ENCODE peak calls at places on chromosomes 5 and 9, in nine cellular contexts. W, S, J, E, D, T, U, C and L are unnamed samples.

GRCh38 chr5:109324351-109324750 is 85.4 kb downstream of the PJA2 start:
- DNase-seq in W (no peak), S (no peak), J (no peak), E (no peak), D (no peak), T (no peak), U (no peak), C (no peak), L (no peak)

GRCh38 chr5:9653811-9654210 is 23.7 kb upstream of the TAS2R1 start:
- DNase-seq in W (no peak), S (no peak), J (no peak), E (peak; percentile 92), D (no peak), T (no peak), U (peak; percentile 92), C (peak; percentile 12), L (peak; percentile 19)

GRCh38 chr9:128072144-128073021 is 4.4 kb downstream of the SLC25A25 start:
- DNase-seq in W (no peak), S (peak; percentile 77), J (peak; percentile 92), E (peak; percentile 65), D (peak; percentile 83), T (no peak), U (peak; percentile 88), C (peak; percentile 60), L (peak; percentile 61)

GRCh38 chr9:99699386-99699785 is 122.3 kb upstream of the NR4A3 start:
- DNase-seq in W (no peak), S (no peak), J (no peak), E (no peak), D (no peak), T (no peak), U (no peak), C (no peak), L (no peak)

GRCh38 chr9:112233769-112234168 is 58.7 kb upstream of the SUSD1 start:
- DNase-seq in W (no peak), S (no peak), J (no peak), E (peak; percentile 58), D (no peak), T (no peak), U (peak; percentile 95), C (no peak), L (no peak)

GRCh38 chr9:100294341-100294740 is 58.4 kb downstream of the TEX10 start:
- DNase-seq in W (no peak), S (no peak), J (no peak), E (peak; percentile 5), D (peak; percentile 5), T (no peak), U (no peak), C (no peak), L (no peak)

GRCh38 chr9:116951588-116952433 is 264.7 kb downstream of the TRIM32 start:
- DNase-seq in W (no peak), S (no peak), J (no peak), E (peak; percentile 85), D (no peak), T (no peak), U (peak; percentile 75), C (no peak), L (peak; percentile 54)

GRCh38 chr5:56638768-56639238 is 176.5 kb upstream of the MAP3K1 start:
- DNase-seq in W (no peak), S (no peak), J (no peak), E (no peak), D (no peak), T (no peak), U (no peak), C (no peak), L (no peak)

GRCh38 chr5:169945831-169946261 is 34.4 kb downstream of the INSYN2B start:
- DNase-seq in W (no peak), S (peak; percentile 46), J (peak; percentile 68), E (peak; percentile 97), D (peak; percentile 61), T (no peak), U (peak; percentile 95), C (no peak), L (no peak)

GRCh38 chr5:134029156-134029555 is 24.4 kb upstream of the VDAC1 start:
- DNase-seq in W (no peak), S (no peak), J (no peak), E (peak; percentile 95), D (no peak), T (no peak), U (peak; percentile 97), C (no peak), L (no peak)

GRCh38 chr5:177487975-177488374 is 9.4 kb downstream of the PDLIM7 start:
- DNase-seq in W (no peak), S (no peak), J (no peak), E (no peak), D (no peak), T (no peak), U (no peak), C (no peak), L (no peak)

GRCh38 chr5:178107889-178108288 is 5.4 kb upstream of the N4BP3 start:
- DNase-seq in W (no peak), S (no peak), J (no peak), E (no peak), D (no peak), T (no peak), U (no peak), C (no peak), L (peak; percentile 17)

GRCh38 chr9:94889627-94890026 is 163.1 kb downstream of the AOPEP start:
- DNase-seq in W (no peak), S (no peak), J (no peak), E (no peak), D (no peak), T (no peak), U (no peak), C (no peak), L (no peak)

GRCh38 chr9:18623201-18623600 is 149.2 kb downstream of the ADAMTSL1 start:
- DNase-seq in W (no peak), S (no peak), J (no peak), E (no peak), D (no peak), T (no peak), U (no peak), C (no peak), L (no peak)

GRCh38 chr9:20016611-20017010 is 227.8 kb upstream of the SLC24A2 start:
- DNase-seq in W (no peak), S (no peak), J (no peak), E (no peak), D (no peak), T (no peak), U (no peak), C (no peak), L (no peak)

GRCh38 chr5:14187660-14188059 is 44.5 kb downstream of the TRIO start:
- DNase-seq in W (no peak), S (no peak), J (peak; percentile 30), E (no peak), D (peak; percentile 94), T (no peak), U (peak; percentile 90), C (no peak), L (no peak)

GRCh38 chr9:137550958-137551655 is 572 bp upstream of the MRPL41 start:
- DNase-seq in W (no peak), S (no peak), J (no peak), E (peak; percentile 70), D (peak; percentile 29), T (peak; percentile 66), U (no peak), C (no peak), L (no peak)
- TF ChIP-seq CTCF in W (peak; percentile 56), S (peak; percentile 49), J (peak; percentile 51), E (peak; percentile 73), D (peak; percentile 73), T (peak; percentile 30), U (peak; percentile 27), C (peak; percentile 64), L (peak; percentile 48)

GRCh38 chr5:141412853-141413539 is at the start of gene PCDHGA10:
- DNase-seq in W (no peak), S (peak; percentile 58), J (peak; percentile 37), E (peak; percentile 26), D (peak; percentile 72), T (peak; percentile 70), U (peak; percentile 73), C (no peak), L (peak; percentile 82)
- TF ChIP-seq CTCF in W (peak; percentile 64), S (peak; percentile 86), J (peak; percentile 25), E (peak; percentile 73), D (peak; percentile 58), T (peak; percentile 81), U (peak; percentile 68), C (no peak), L (peak; percentile 55)

GRCh38 chr9:79430599-79430998 is 141.2 kb upstream of the TLE4 start:
- DNase-seq in W (no peak), S (no peak), J (no peak), E (no peak), D (no peak), T (no peak), U (no peak), C (no peak), L (no peak)

GRCh38 chr9:79428422-79428821 is 143.3 kb upstream of the TLE4 start:
- DNase-seq in W (no peak), S (no peak), J (no peak), E (no peak), D (no peak), T (no peak), U (no peak), C (no peak), L (no peak)

GRCh38 chr9:79431019-79431679 is 140.6 kb upstream of the TLE4 start:
- DNase-seq in W (no peak), S (no peak), J (no peak), E (no peak), D (no peak), T (no peak), U (no peak), C (no peak), L (no peak)

DNA sequence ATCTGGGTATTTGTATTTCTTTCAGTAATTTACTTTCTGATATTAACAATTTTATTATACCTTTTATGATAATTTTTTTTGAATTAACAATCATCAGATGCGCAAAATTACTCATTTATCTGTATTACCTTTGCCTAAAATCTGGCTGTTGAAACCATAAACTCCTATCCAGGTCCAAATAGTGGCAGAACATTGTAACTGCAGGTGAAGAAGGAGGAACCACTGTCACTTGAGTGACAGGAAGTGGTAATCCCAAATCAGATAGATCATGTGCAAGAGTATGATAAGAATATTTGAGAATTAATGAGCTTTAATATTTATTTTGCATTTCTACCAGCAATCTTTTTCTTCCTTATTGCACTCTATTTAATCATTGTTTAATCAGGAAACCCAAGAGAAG is 139.3 kb upstream of the TLE4 start:
- DNase-seq in W (no peak), S (no peak), J (no peak), E (no peak), D (no peak), T (no peak), U (no peak), C (no peak), L (no peak)
- TF ChIP-seq CTCF in W (no peak), S (peak; percentile 18), J (peak; percentile 24), E (peak; percentile 47), D (no peak), T (peak; percentile 48), U (no peak), C (no peak), L (no peak)

DNA sequence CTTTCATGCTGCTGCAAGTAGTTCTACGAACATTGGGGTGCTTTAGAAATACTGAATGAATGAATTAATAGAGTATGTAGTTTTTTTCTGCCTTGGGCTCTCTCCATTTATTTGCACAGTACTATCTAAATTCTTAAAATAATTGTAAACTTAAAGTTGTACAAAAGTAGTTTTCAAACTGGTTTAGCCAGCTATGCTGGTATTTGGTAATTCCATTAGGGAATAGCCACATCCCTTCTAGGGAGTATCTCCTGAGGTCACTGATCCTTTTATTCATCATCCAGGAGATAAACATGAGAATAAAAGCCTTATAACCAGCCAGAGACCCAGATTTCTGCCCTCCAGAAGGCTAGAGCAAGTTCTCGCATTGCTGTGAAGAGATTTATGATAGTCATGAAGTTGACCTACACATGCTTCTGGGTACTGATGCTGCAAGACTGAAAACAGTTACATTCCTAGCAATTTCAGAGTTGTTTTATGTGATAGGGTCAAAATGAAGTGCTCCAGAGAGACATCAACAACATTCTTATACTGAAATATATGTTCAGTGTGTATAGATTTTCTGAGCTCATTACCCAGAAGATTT is 215.3 kb downstream of the COMMD10 start:
- DNase-seq in W (no peak), S (no peak), J (no peak), E (no peak), D (no peak), T (no peak), U (no peak), C (no peak), L (no peak)
- TF ChIP-seq CTCF in W (no peak), S (no peak), J (no peak), E (no peak), D (no peak), T (no peak), U (no peak), C (no peak), L (no peak)